ENCODE peak calls at places on chromosome 10, in four cellular contexts. One of them, this sample, is unnamed.

GRCh38 chr10:90167174-90168064 is 466.0 kb downstream of the KIF20B start:
- DNase-seq in dermis microvascular lymphatic vessel endothelial cell: no peak
- DNase-seq in glomerular endothelial cell: no peak
- DNase-seq in transverse colon: no peak
- DNase-seq in this sample: no peak

GRCh38 chr10:67602268-67602950 is 93.6 kb downstream of the CTNNA3 start:
- DNase-seq in dermis microvascular lymphatic vessel endothelial cell: peak
- DNase-seq in glomerular endothelial cell: no peak
- DNase-seq in transverse colon: no peak
- DNase-seq in this sample: peak

GRCh38 chr10:110568055-110568735 is 700 bp downstream of the SMC3 start:
- DNase-seq in dermis microvascular lymphatic vessel endothelial cell: no peak
- DNase-seq in glomerular endothelial cell: no peak
- DNase-seq in transverse colon: peak
- DNase-seq in this sample: no peak

GRCh38 chr10:44990302-44990655 is 10.4 kb upstream of the ZNF22 start:
- DNase-seq in dermis microvascular lymphatic vessel endothelial cell: no peak
- DNase-seq in glomerular endothelial cell: no peak
- DNase-seq in transverse colon: no peak
- DNase-seq in this sample: no peak

GRCh38 chr10:94093286-94093905 is 99.7 kb downstream of the PLCE1 start:
- DNase-seq in dermis microvascular lymphatic vessel endothelial cell: no peak
- DNase-seq in glomerular endothelial cell: no peak
- DNase-seq in transverse colon: no peak
- DNase-seq in this sample: no peak

GRCh38 chr10:1670541-1671365 is 66.6 kb downstream of the ADARB2 start:
- DNase-seq in dermis microvascular lymphatic vessel endothelial cell: no peak
- DNase-seq in glomerular endothelial cell: no peak
- DNase-seq in transverse colon: no peak
- DNase-seq in this sample: no peak

GRCh38 chr10:119516381-119517234 is 25.9 kb downstream of the RGS10 start:
- DNase-seq in dermis microvascular lymphatic vessel endothelial cell: no peak
- DNase-seq in glomerular endothelial cell: no peak
- DNase-seq in transverse colon: peak
- DNase-seq in this sample: no peak

GRCh38 chr10:50331486-50331885 is 80.2 kb upstream of the ASAH2 start:
- DNase-seq in dermis microvascular lymphatic vessel endothelial cell: no peak
- DNase-seq in glomerular endothelial cell: no peak
- DNase-seq in transverse colon: no peak
- DNase-seq in this sample: no peak

GRCh38 chr10:5976689-5977470 is 463 bp downstream of the IL15RA start:
- DNase-seq in dermis microvascular lymphatic vessel endothelial cell: no peak
- DNase-seq in glomerular endothelial cell: no peak
- DNase-seq in transverse colon: peak
- DNase-seq in this sample: no peak

GRCh38 chr10:44183667-44184632 is 200.9 kb downstream of the CXCL12 start:
- DNase-seq in dermis microvascular lymphatic vessel endothelial cell: no peak
- DNase-seq in glomerular endothelial cell: no peak
- DNase-seq in transverse colon: no peak
- DNase-seq in this sample: no peak

GRCh38 chr10:62744136-62744535 is 60.4 kb upstream of the ADO start:
- DNase-seq in dermis microvascular lymphatic vessel endothelial cell: no peak
- DNase-seq in glomerular endothelial cell: no peak
- DNase-seq in transverse colon: no peak
- DNase-seq in this sample: no peak

GRCh38 chr10:73998623-73999622 is 1.0 kb downstream of the VCL start:
- DNase-seq in dermis microvascular lymphatic vessel endothelial cell: no peak
- DNase-seq in glomerular endothelial cell: no peak
- DNase-seq in transverse colon: peak
- DNase-seq in this sample: no peak

GRCh38 chr10:68601490-68602265 is 41.5 kb downstream of the TET1 start:
- DNase-seq in dermis microvascular lymphatic vessel endothelial cell: no peak
- DNase-seq in glomerular endothelial cell: no peak
- DNase-seq in transverse colon: no peak
- DNase-seq in this sample: no peak

GRCh38 chr10:75662715-75663114 is 231.3 kb downstream of the LRMDA start:
- DNase-seq in dermis microvascular lymphatic vessel endothelial cell: no peak
- DNase-seq in glomerular endothelial cell: no peak
- DNase-seq in transverse colon: peak
- DNase-seq in this sample: no peak

GRCh38 chr10:93059975-93060886 is at the start of gene CYP26C1:
- DNase-seq in dermis microvascular lymphatic vessel endothelial cell: no peak
- DNase-seq in glomerular endothelial cell: no peak
- DNase-seq in transverse colon: no peak
- DNase-seq in this sample: no peak

GRCh38 chr10:21202766-21203457 is 305.8 kb upstream of the NEBL start:
- DNase-seq in dermis microvascular lymphatic vessel endothelial cell: no peak
- DNase-seq in glomerular endothelial cell: no peak
- DNase-seq in transverse colon: no peak
- DNase-seq in this sample: no peak

GRCh38 chr10:132859084-132859855 is 73.3 kb upstream of the NKX6-2 start:
- DNase-seq in dermis microvascular lymphatic vessel endothelial cell: no peak
- DNase-seq in glomerular endothelial cell: no peak
- DNase-seq in transverse colon: no peak
- DNase-seq in this sample: no peak

GRCh38 chr10:128646956-128647355 is 520.7 kb upstream of the MKI67 start:
- DNase-seq in dermis microvascular lymphatic vessel endothelial cell: no peak
- DNase-seq in glomerular endothelial cell: no peak
- DNase-seq in transverse colon: no peak
- DNase-seq in this sample: no peak

This sample was measured in Panc1.